ENCODE peak calls at places on chromosomes 2 and 18, in four cellular contexts. A is activated T-helper 9 cell treated with anti-CD3 and anti-CD28 coated beads, Interleukin-2, amount 50 U/mL, for 16 hours; D is HEK293T; C is mucosa of descending colon. R is an unnamed sample.

GRCh38 chr2:23563673-23564617 is 179.0 kb downstream of the KLHL29 start:
- DNase-seq in A (no peak), D (no peak), C (peak), R (peak)

GRCh38 chr18:31646332-31646822 is 38.0 kb downstream of the B4GALT6 start:
- DNase-seq in A (no peak), D (no peak), C (no peak), R (no peak)

GRCh38 chr18:50151876-50152275 is 43.1 kb downstream of the MYO5B start:
- DNase-seq in A (no peak), D (no peak), C (no peak), R (no peak)

GRCh38 chr2:55180374-55180773 is 51.7 kb downstream of the CLHC1 start:
- DNase-seq in A (no peak), D (no peak), C (no peak), R (no peak)

GRCh38 chr2:230893338-230893737 is 28.6 kb downstream of the ITM2C start:
- DNase-seq in A (no peak), D (no peak), C (peak), R (no peak)

GRCh38 chr2:217934321-217935131 is 68.3 kb downstream of the TNS1 start:
- DNase-seq in A (no peak), D (no peak), C (peak), R (no peak)

GRCh38 chr18:76788571-76789317 is 33.6 kb upstream of the ZNF236 start:
- DNase-seq in A (no peak), D (no peak), C (no peak), R (no peak)

GRCh38 chr2:218306184-218306920 is 14.0 kb upstream of the TMBIM1 start:
- DNase-seq in A (no peak), D (no peak), C (no peak), R (no peak)

GRCh38 chr2:168614291-168615018 is 158.4 kb downstream of the CERS6 start:
- DNase-seq in A (no peak), D (no peak), C (no peak), R (no peak)

GRCh38 chr2:219119422-219120043 is 41.1 kb downstream of the NHEJ1 start:
- DNase-seq in A (peak), D (peak), C (peak), R (peak)

GRCh38 chr18:76005632-76006031 is 489.4 kb downstream of the ZNF516 start:
- DNase-seq in A (no peak), D (no peak), C (no peak), R (peak)

GRCh38 chr2:233152541-233152940 is 92.4 kb downstream of the INPP5D start:
- DNase-seq in A (no peak), D (no peak), C (no peak), R (no peak)

GRCh38 chr2:227853765-227854271 is 17.6 kb upstream of the DAW1 start:
- DNase-seq in A (no peak), D (no peak), C (no peak), R (no peak)

GRCh38 chr2:11056614-11057013 is 98.7 kb upstream of the SLC66A3 start:
- DNase-seq in A (no peak), D (no peak), C (no peak), R (no peak)

GRCh38 chr18:49904871-49905555 is 91.7 kb upstream of the ACAA2 start:
- DNase-seq in A (no peak), D (no peak), C (no peak), R (no peak)

GRCh38 chr2:109242654-109243331 is 113.8 kb downstream of the SH3RF3 start:
- DNase-seq in A (no peak), D (no peak), C (no peak), R (no peak)

GRCh38 chr2:239098288-239098970 is 250.5 kb downstream of the TWIST2 start:
- DNase-seq in A (no peak), D (no peak), C (no peak), R (no peak)

GRCh38 chr2:121502781-121503180 is 27.9 kb upstream of the RNU4ATAC start:
- DNase-seq in A (no peak), D (no peak), C (no peak), R (no peak)

GRCh38 chr2:155080394-155080793 is 381.9 kb downstream of the KCNJ3 start:
- DNase-seq in A (no peak), D (no peak), C (no peak), R (no peak)

R was measured in T47D.